ENCODE peak calls at places on chromosomes 2 and 18, in six cellular contexts. X is hypothalamus; J is OCI-LY7; D is activated CD4-positive, alpha-beta T cell treated with anti-CD3 and anti-CD28 coated beads for 4 hours; S is body of pancreas; F is RPMI7951. P is an unnamed sample.

GRCh38 chr2:66509326-66509811 is 74.4 kb downstream of the MEIS1 start:
- DNase-seq in X (no peak), J (no peak), D (no peak), S (no peak), F (no peak), P (peak; percentile 38)

GRCh38 chr2:38039111-38039510 is 36.8 kb downstream of the CYP1B1 start:
- DNase-seq in X (no peak), J (no peak), D (no peak), S (no peak), F (peak; percentile 85), P (no peak)

GRCh38 chr2:96075199-96075771 is 40.6 kb upstream of the GPAT2 start:
- DNase-seq in X (no peak), J (no peak), D (no peak), S (no peak), F (no peak), P (no peak)

GRCh38 chr2:239125726-239126675 is 274.8 kb downstream of the HDAC4 start:
- DNase-seq in X (no peak), J (no peak), D (no peak), S (no peak), F (no peak), P (no peak)

GRCh38 chr2:143954844-143955243 is 565.1 kb downstream of the ZEB2 start:
- DNase-seq in X (no peak), J (no peak), D (no peak), S (no peak), F (no peak), P (no peak)

GRCh38 chr18:64137914-64138313 is 11.0 kb downstream of the LINC00305 start:
- DNase-seq in X (no peak), J (no peak), D (no peak), S (no peak), F (no peak), P (no peak)

GRCh38 chr2:43905388-43905803 is 66.6 kb downstream of the ABCG8 start:
- DNase-seq in X (no peak), J (no peak), D (no peak), S (no peak), F (peak; percentile 22), P (no peak)

GRCh38 chr2:241553512-241553830 is 5.1 kb upstream of the BOK start:
- DNase-seq in X (no peak), J (no peak), D (no peak), S (no peak), F (no peak), P (no peak)

GRCh38 chr2:150409196-150409595 is 78.3 kb downstream of the RND3 start:
- DNase-seq in X (no peak), J (no peak), D (no peak), S (no peak), F (no peak), P (no peak)

GRCh38 chr18:45384137-45384998 is 230.9 kb upstream of the SLC14A2 start:
- DNase-seq in X (peak; percentile 24), J (peak; percentile 42), D (peak; percentile 5), S (peak; percentile 70), F (peak; percentile 47), P (peak; percentile 93)

GRCh38 chr2:38754049-38754448 is 2.9 kb upstream of the SRSF7 start:
- DNase-seq in X (no peak), J (no peak), D (no peak), S (no peak), F (no peak), P (no peak)

GRCh38 chr2:231611273-231612198 is 18.9 kb downstream of the TEX44 start:
- DNase-seq in X (no peak), J (peak; percentile 67), D (peak; percentile 55), S (peak; percentile 36), F (peak; percentile 95), P (peak; percentile 89)

GRCh38 chr2:15050483-15050882 is 418.0 kb downstream of the LRATD1 start:
- DNase-seq in X (no peak), J (no peak), D (no peak), S (no peak), F (no peak), P (no peak)

GRCh38 chr2:8729939-8730338 is 48.1 kb downstream of the ID2 start:
- DNase-seq in X (no peak), J (no peak), D (no peak), S (no peak), F (no peak), P (no peak)

GRCh38 chr18:11676867-11677266 is 12.2 kb upstream of the GNAL start:
- DNase-seq in X (no peak), J (no peak), D (no peak), S (no peak), F (peak; percentile 44), P (no peak)

GRCh38 chr18:7084766-7085080 is 32.9 kb downstream of the LAMA1 start:
- DNase-seq in X (no peak), J (no peak), D (no peak), S (no peak), F (peak; percentile 4), P (no peak)

GRCh38 chr2:73981081-73981968 is 3.4 kb upstream of the TET3 start:
- DNase-seq in X (no peak), J (peak; percentile 36), D (peak; percentile 29), S (peak; percentile 35), F (peak; percentile 45), P (peak; percentile 88)

GRCh38 chr18:39168723-39169122 is 1603.1 kb upstream of the CELF4 start:
- DNase-seq in X (no peak), J (no peak), D (no peak), S (no peak), F (no peak), P (peak; percentile 36)

GRCh38 chr2:58527656-58528055 is 286.5 kb upstream of the FANCL start:
- DNase-seq in X (no peak), J (no peak), D (no peak), S (no peak), F (no peak), P (no peak)

GRCh38 chr2:60068755-60069154 is 484.7 kb downstream of the BCL11A start:
- DNase-seq in X (no peak), J (no peak), D (no peak), S (no peak), F (no peak), P (no peak)

GRCh38 chr2:69961496-69961895 is at the start of gene ASPRV1:
- DNase-seq in X (peak; percentile 83), J (no peak), D (no peak), S (no peak), F (no peak), P (peak; percentile 33)

GRCh38 chr2:208147008-208147407 is 1.1 kb upstream of the CRYGB start:
- DNase-seq in X (no peak), J (no peak), D (no peak), S (no peak), F (no peak), P (no peak)

P was measured in GM23338.